ENCODE peak calls at places on chromosome 19, in eight cellular contexts. M is stimulated activated CD4-positive, alpha-beta T cell treated with anti-CD3 and anti-CD28 coated beads, Interleukin-2, amount 100 ng/mL, for 48 hours; N is NCI-H2081; P is EH; D is posterior vena cava; V is A549; X is activated CD4-positive, CD25-positive, alpha-beta regulatory T cell treated with anti-CD3 and anti-CD28 coated beads, Interleukin-2, amount 50 U/mL, for 16 hours; F is iPS-NIHi11. A is an unnamed sample.

GRCh38 chr19:27752530-27753184 is 1460.3 kb downstream of the UQCRFS1 start:
- DNase-seq in X (no peak), D (peak), F (no peak), P (no peak), N (no peak), M (no peak), V (no peak), A (no peak)

GRCh38 chr19:58212336-58213074 is 16.2 kb upstream of the ZNF544 start:
- DNase-seq in M (no peak), V (peak), X (no peak), N (no peak), P (no peak), F (no peak), D (no peak), A (no peak)

GRCh38 chr19:41646589-41647204 is 19.8 kb upstream of the CEACAM4 start:
- DNase-seq in N (no peak), V (peak), M (peak), P (no peak), X (no peak), F (peak), D (no peak), A (peak)

GRCh38 chr19:3670796-3671679 is 29.2 kb downstream of the PIP5K1C start:
- DNase-seq in P (peak), M (no peak), X (no peak), F (no peak), D (peak), V (no peak), N (no peak), A (no peak)

GRCh38 chr19:6796278-6796677 is 23.8 kb downstream of the VAV1 start:
- DNase-seq in P (no peak), F (no peak), V (no peak), X (no peak), N (no peak), M (no peak), D (no peak), A (no peak)

GRCh38 chr19:46704379-46705076 is 12.4 kb downstream of the PRKD2 start:
- DNase-seq in P (peak), D (peak), M (peak), V (peak), X (peak), N (peak), F (peak), A (peak)

GRCh38 chr19:34365463-34366401 is 736 bp downstream of the GPI start:
- DNase-seq in D (peak), V (peak), N (peak), M (no peak), P (peak), F (peak), X (no peak), A (peak)

GRCh38 chr19:38319421-38320258 is at the start of gene KCNK6:
- DNase-seq in D (peak), X (no peak), P (peak), N (no peak), V (no peak), F (peak), M (peak), A (peak)

GRCh38 chr19:50275577-50276368 is 53.4 kb downstream of the KCNC3 start:
- DNase-seq in V (no peak), D (peak), M (no peak), N (no peak), X (no peak), F (no peak), P (no peak), A (no peak)

GRCh38 chr19:49142866-49143335 is 12.3 kb downstream of the HRC start:
- DNase-seq in D (peak), V (peak), F (peak), M (peak), P (peak), X (no peak), N (peak), A (peak)

GRCh38 chr19:4390017-4390861 is 10.1 kb downstream of the SH3GL1 start:
- DNase-seq in M (no peak), V (no peak), N (no peak), D (no peak), P (peak), X (no peak), F (peak), A (peak)